ENCODE peak calls at places on chromosomes 2 and 18, in nine cellular contexts. I is right cardiac atrium; J is OCI-LY7; Q is ovary; G is A549; S is body of pancreas; P is cardiac muscle cell; R is CD8-positive, alpha-beta memory T cell; K is HepG2. N is an unnamed sample. For H3K4me1, the result is how much of the 10 kb centered on the place peaks cover.

GRCh38 chr2:150230616-150231015 is 256.9 kb downstream of the RND3 start:
- DNase-seq in S (no peak), K (no peak), Q (no peak), G (no peak), I (no peak), R (no peak), P (no peak), J (no peak), N (no peak)

GRCh38 chr2:160278889-160279196 is 78.8 kb upstream of the ITGB6 start:
- DNase-seq in G (no peak), Q (no peak), J (no peak), P (peak), S (no peak), K (peak), I (no peak), R (no peak), N (no peak)

GRCh38 chr18:62721837-62722795 is 6.8 kb downstream of the PHLPP1 start:
- DNase-seq in P (no peak), K (no peak), Q (no peak), R (no peak), S (no peak), G (no peak), J (no peak), I (no peak), N (no peak)

GRCh38 chr18:48227206-48227605 is 182.0 kb downstream of the ZBTB7C start:
- DNase-seq in K (no peak), Q (no peak), S (no peak), J (no peak), P (no peak), G (no peak), I (no peak), R (no peak), N (no peak)

GRCh38 chr2:239459581-239459980 is 58.8 kb upstream of the HDAC4 start:
- DNase-seq in Q (no peak), S (no peak), K (no peak), I (no peak), R (no peak), G (no peak), J (no peak), P (no peak), N (no peak)

GRCh38 chr2:232013701-232014353 is 52.3 kb downstream of the DIS3L2 start:
- DNase-seq in J (no peak), I (no peak), R (no peak), K (no peak), G (no peak), P (no peak), Q (no peak), S (no peak), N (no peak)

GRCh38 chr2:134852518-134852917 is 14.1 kb downstream of the ACMSD start:
- DNase-seq in I (no peak), G (no peak), J (no peak), S (no peak), Q (no peak), K (no peak), P (peak), R (no peak), N (no peak)

GRCh38 chr2:237913193-237913917 is 53.5 kb upstream of the UBE2F start:
- DNase-seq in G (no peak), P (no peak), I (no peak), Q (no peak), R (no peak), K (no peak), S (no peak), J (no peak), N (no peak)

GRCh38 chr2:121999273-121999672 is 243.8 kb downstream of the TSN start:
- DNase-seq in I (no peak), G (no peak), Q (no peak), K (no peak), J (no peak), P (no peak), R (no peak), S (no peak), N (no peak)

GRCh38 chr2:196592912-196593881 is 46.3 kb upstream of the CCDC150 start:
- DNase-seq in Q (no peak), S (peak), J (no peak), R (no peak), K (no peak), P (peak), G (peak), I (peak), N (no peak)

GRCh38 chr2:215360596-215360995 is 48.7 kb downstream of the ATIC start:
- DNase-seq in P (no peak), K (no peak), R (no peak), Q (no peak), S (no peak), J (no peak), I (no peak), G (no peak), N (no peak)

GRCh38 chr2:129777757-129778607 is 201.5 kb upstream of the RAB6C start:
- DNase-seq in K (no peak), Q (no peak), J (no peak), G (no peak), R (no peak), S (no peak), I (no peak), P (no peak), N (no peak)

GRCh38 chr2:140695163-140695562 is 1435.7 kb downstream of the LRP1B start:
- DNase-seq in R (no peak), G (no peak), S (no peak), I (no peak), P (no peak), K (peak), J (no peak), Q (no peak), N (no peak)

GRCh38 chr18:995641-996040 is 91.0 kb downstream of the ADCYAP1 start:
- DNase-seq in J (no peak), I (no peak), Q (no peak), G (no peak), P (no peak), S (no peak), K (no peak), R (no peak), N (no peak)

GRCh38 chr2:65000619-65001018 is 11.4 kb downstream of the SLC1A4 start:
- DNase-seq in P (peak), K (no peak), R (no peak), S (no peak), I (no peak), G (no peak), J (no peak), Q (no peak), N (no peak)

GRCh38 chr18:51716277-51716676 is 518.8 kb upstream of the MEX3C start:
- DNase-seq in G (no peak), Q (no peak), J (peak), R (no peak), S (no peak), K (no peak), I (no peak), P (no peak), N (no peak)

GRCh38 chr2:43222472-43223146 is 3.8 kb downstream of the ZFP36L2 start:
- DNase-seq in I (no peak), Q (no peak), G (no peak), S (no peak), J (no peak), P (no peak), R (no peak), K (no peak), N (no peak)

GRCh38 chr2:43224131-43224570 is 2.3 kb downstream of the ZFP36L2 start:
- DNase-seq in Q (peak), S (peak), G (no peak), K (peak), J (peak), R (peak), P (peak), I (peak), N (peak)

GRCh38 chr2:43224571-43225092 is 1.8 kb downstream of the ZFP36L2 start:
- DNase-seq in S (peak), R (peak), P (peak), I (peak), J (peak), K (no peak), G (no peak), Q (no peak), N (no peak)

GRCh38 chr2:43221660-43222471 is 4.5 kb downstream of the ZFP36L2 start:
- DNase-seq in P (peak), S (peak), R (peak), K (peak), J (peak), I (peak), G (peak), Q (peak), N (peak)

DNA sequence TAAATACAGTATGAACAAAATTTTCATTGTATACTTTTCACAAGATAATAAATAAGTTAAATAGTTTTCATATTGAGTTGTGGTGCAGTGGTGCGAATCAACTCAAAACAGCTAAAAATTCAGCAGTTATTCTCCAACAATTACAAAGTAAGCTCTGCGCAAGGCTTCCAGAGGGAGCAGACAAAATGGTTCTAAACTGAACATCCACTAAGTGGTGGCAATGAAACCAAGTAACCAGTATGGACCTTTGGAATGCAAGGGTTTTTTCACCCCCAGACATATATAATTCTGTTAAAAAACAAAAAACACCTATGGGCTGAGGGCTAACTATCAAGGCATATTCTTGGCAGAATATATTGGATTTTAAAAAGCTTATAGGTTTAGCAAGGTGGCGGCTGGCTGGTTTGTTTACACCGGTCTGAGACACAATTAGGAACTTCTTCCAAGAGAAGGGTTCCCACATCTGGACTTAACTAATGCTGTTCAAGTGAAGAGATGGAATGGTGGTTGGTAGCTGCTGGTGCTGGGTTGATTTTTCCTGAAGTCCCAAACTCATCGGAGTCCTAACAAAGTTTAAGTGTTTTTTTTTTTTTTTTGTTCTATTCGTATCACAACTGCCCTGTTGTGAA is 2.9 kb downstream of the ZFP36L2 start:
- DNase-seq in S (no peak), J (no peak), P (no peak), Q (no peak), G (no peak), R (no peak), K (no peak), I (no peak), N (no peak)
- H3K4me1 ChIP-seq in S (half or more), J (half or more), P (half or more), Q (under half), G (half or more), R (under half), K (half or more), I (under half), N (under half)

DNA sequence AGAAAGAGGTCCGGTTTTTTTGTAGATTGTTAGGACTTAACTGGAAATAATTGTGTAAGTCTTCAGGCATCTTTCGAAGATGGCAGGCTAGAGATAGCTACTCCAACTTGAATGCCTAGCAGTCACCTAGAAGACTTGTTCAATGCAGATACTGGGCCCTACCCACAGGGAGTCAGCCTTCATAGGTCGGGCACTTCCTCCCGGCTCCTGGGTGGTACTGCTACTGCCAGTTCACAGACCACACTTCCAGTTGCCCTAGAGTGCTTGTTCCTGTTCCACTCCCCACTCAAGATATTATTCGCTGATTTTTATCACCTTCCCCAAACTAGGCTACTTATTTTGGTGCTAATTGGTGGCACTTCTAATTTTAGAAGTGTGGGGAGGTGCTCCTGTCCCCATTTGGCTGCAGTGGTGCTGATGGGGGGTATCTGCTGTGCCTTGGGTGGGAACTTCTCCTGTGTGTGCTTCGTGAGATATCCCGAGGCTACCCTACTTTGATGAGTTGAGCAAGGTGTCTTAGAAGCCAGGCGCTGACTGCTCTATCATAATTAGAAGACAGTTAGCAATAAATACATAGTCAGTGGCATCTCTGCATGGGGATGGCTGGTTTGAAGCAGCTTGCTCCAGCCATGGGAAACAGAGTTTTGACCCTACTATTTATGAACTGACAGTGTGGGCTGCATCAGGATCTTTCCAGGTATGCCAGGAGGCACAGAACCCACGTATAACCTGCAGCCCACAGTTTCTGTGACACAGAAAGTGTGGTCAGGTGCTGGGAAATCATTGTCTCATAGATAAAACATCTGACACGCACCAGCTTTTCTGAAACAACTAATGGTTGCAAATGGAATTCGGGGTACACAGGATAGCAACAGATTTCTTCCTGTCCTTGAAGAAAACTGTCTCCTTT is 34.5 kb downstream of the INPP4A start:
- DNase-seq in J (no peak), K (no peak), R (no peak), P (no peak), G (no peak), Q (no peak), I (no peak), S (no peak), N (no peak)
- H3K27ac ChIP-seq in J (no peak), K (no peak), R (no peak), P (no peak), G (no peak), Q (no peak), I (no peak), S (no peak), N (no peak)

DNA sequence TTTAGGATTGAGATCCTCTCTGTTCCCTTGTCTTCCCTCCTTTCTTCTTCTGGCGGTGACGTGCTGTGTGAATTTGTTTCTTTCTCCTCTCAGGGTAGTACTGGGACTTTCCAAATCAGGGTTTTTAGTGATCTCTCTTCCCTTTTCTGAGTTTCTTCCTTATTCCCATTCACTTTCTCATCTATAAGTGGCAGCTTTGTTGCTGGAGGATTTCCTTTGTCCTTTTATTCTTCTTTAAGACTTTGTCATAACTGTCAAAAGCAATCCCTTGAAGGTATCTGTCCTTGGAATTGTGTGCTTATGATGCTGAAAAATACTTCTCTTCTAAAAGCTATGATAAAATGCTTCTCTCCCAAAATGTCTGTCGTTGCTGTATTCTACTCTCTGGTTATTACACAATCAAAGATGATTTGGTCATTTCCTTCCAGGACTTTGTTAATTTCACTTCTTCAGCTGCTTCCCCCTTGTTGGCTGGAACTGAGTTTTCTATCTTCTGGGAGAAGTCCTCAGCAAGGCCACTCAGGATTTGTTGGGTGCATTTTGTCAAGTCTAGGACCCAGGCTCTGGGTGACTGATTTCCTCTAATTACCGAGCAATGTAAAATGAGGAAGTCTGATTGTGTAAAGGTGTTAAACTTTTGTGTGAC is 4.9 kb upstream of the IL1B start:
- DNase-seq in S (no peak), R (no peak), I (no peak), P (no peak), K (no peak), G (no peak), J (no peak), Q (no peak), N (no peak)
- H3K4me1 ChIP-seq in S (under half), R (under half), I (under half), P (under half), K (under half), G (under half), J (under half), Q (under half), N (under half)

GRCh38 chr2:182330451-182331325 is 96.1 kb downstream of the PDE1A start:
- DNase-seq in R (no peak), J (no peak), P (no peak), S (no peak), K (no peak), Q (no peak), I (no peak), G (no peak), N (no peak)
- H3K27ac ChIP-seq in R (no peak), J (no peak), P (no peak), S (no peak), K (no peak), Q (no peak), I (no peak), G (no peak), N (no peak)

GRCh38 chr2:105378276-105378840 is 20.5 kb downstream of the FHL2 start:
- DNase-seq in R (no peak), Q (peak), I (no peak), G (no peak), K (no peak), P (no peak), S (no peak), J (no peak), N (no peak)
- H3K4me1 ChIP-seq in R (under half), Q (half or more), I (under half), G (under half), K (under half), P (half or more), S (under half), J (under half), N (under half)

GRCh38 chr18:23924813-23925212 is 89.7 kb upstream of the TTC39C start:
- DNase-seq in R (no peak), Q (no peak), J (no peak), S (no peak), P (no peak), I (no peak), G (no peak), K (no peak), N (no peak)
- H3K27ac ChIP-seq in R (no peak), Q (no peak), J (no peak), S (no peak), P (no peak), I (no peak), G (no peak), K (no peak), N (no peak)

DNA sequence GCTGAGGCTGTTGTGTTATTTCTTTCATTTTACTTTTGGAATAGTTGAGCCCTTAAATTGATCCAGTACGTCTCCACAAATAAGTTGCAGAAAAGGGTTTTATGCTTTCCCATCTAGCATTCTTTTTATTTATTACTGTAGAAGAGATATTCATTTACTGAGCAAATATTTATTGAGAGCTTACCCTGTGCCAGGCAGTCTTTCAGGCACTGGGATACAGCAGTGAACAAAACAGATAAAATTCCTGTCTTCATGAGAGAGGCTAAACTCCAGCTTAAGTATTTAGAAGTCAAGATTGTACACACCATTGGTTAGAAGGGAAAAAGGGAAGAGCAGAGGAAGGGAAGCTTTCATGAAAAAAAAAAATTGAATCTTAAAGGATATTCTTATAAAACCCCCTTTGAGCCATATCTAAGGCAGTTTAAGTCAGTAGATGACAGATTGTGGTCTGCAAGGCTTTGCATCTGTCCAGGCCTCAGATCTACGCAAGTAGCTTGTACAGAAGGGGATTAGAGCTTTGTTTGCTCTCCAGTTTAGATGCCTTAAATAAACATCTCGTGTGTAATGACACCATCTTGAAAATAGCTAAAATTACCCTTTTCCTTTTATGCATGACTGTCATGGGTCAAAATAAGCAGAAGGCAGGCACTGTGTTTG is 58.3 kb downstream of the MYO1B start:
- DNase-seq in R (no peak), K (peak), P (no peak), I (no peak), G (no peak), J (no peak), Q (no peak), S (no peak), N (no peak)
- H3K4me1 ChIP-seq in R (under half), K (under half), P (under half), I (under half), G (half or more), J (under half), Q (under half), S (under half), N (under half)

DNA sequence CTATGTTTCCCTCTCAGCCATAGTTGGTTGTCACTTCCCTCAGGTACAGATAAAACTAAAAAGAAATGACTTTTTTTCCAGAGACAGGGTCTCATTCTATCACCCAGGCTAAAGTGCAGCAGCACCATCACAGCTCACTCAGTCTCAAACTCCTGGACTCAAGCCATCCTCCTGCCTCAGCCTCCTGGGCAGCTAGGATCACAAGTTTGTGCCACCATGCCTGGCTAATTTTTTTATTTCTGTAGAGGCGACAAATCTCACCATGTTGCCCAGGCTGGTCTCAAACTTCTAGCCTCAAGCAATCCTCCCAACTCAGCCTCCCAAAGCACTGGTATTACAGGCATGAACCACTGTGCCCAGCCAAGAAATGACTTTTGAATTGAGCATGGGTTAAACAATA is 8.2 kb downstream of the ROCK2 start:
- DNase-seq in Q (no peak), K (no peak), I (no peak), G (no peak), J (no peak), S (no peak), P (no peak), R (no peak), N (no peak)
- H3K27ac ChIP-seq in Q (no peak), K (no peak), I (no peak), G (no peak), J (no peak), S (no peak), P (no peak), R (no peak), N (no peak)

N was measured in lung.